ENCODE peak calls at places on chromosome 9, in eight cellular contexts. I is SK-N-SH; Y is CD8-positive, alpha-beta T cell; Q is coronary artery; H is fibroblast of lung; G is right atrium auricular region; S is fibroblast of pulmonary artery; E is pancreas. N is an unnamed sample.

GRCh38 chr9:38208206-38208901 is 139.3 kb upstream of the SHB start:
- DNase-seq in I (no peak), Y (no peak), Q (no peak), H (no peak), G (no peak), S (no peak), E (peak), N (no peak)

GRCh38 chr9:100346836-100347235 is 5.9 kb downstream of the TEX10 start:
- DNase-seq in I (no peak), Y (no peak), Q (no peak), H (peak), G (no peak), S (peak), E (no peak), N (no peak)

GRCh38 chr9:38068616-38068865 is 486 bp downstream of the SHB start:
- DNase-seq in I (peak), Y (no peak), Q (no peak), H (peak), G (no peak), S (peak), E (no peak), N (no peak)

GRCh38 chr9:2373648-2374047 is 247.9 kb upstream of the VLDLR start:
- DNase-seq in I (no peak), Y (no peak), Q (no peak), H (no peak), G (no peak), S (no peak), E (no peak), N (no peak)

GRCh38 chr9:33290994-33291397 is 680 bp downstream of the NFX1 start:
- DNase-seq in I (no peak), Y (no peak), Q (no peak), H (no peak), G (no peak), S (no peak), E (no peak), N (no peak)

GRCh38 chr9:569276-569675 is 272.2 kb upstream of the DMRT1 start:
- DNase-seq in I (no peak), Y (no peak), Q (no peak), H (no peak), G (no peak), S (no peak), E (no peak), N (no peak)

GRCh38 chr9:120389300-120389699 is 190.7 kb downstream of the CDK5RAP2 start:
- DNase-seq in I (no peak), Y (no peak), Q (no peak), H (no peak), G (no peak), S (no peak), E (no peak), N (no peak)

GRCh38 chr9:114125614-114126013 is 26.5 kb upstream of the KIF12 start:
- DNase-seq in I (no peak), Y (no peak), Q (no peak), H (no peak), G (no peak), S (no peak), E (no peak), N (no peak)

GRCh38 chr9:70563010-70563409 is 148.6 kb upstream of the KLF9 start:
- DNase-seq in I (no peak), Y (no peak), Q (peak), H (no peak), G (no peak), S (no peak), E (no peak), N (no peak)

GRCh38 chr9:32247173-32247572 is 137.3 kb upstream of the ACO1 start:
- DNase-seq in I (no peak), Y (no peak), Q (no peak), H (no peak), G (no peak), S (no peak), E (no peak), N (no peak)

GRCh38 chr9:91978739-91979414 is 28.8 kb upstream of the ROR2 start:
- DNase-seq in I (no peak), Y (no peak), Q (no peak), H (peak), G (no peak), S (peak), E (no peak), N (no peak)
- TF ChIP-seq CTCF in I (peak), Y (no peak), Q (no peak), H (peak), G (peak), S (peak), E (no peak), N (no peak)

GRCh38 chr9:95078934-95079333 is 238.6 kb downstream of the FANCC start:
- DNase-seq in I (no peak), Y (no peak), Q (no peak), H (no peak), G (no peak), S (no peak), E (no peak), N (no peak)
- TF ChIP-seq CTCF in I (no peak), Y (no peak), Q (no peak), H (no peak), G (no peak), S (no peak), E (no peak), N (no peak)

DNA sequence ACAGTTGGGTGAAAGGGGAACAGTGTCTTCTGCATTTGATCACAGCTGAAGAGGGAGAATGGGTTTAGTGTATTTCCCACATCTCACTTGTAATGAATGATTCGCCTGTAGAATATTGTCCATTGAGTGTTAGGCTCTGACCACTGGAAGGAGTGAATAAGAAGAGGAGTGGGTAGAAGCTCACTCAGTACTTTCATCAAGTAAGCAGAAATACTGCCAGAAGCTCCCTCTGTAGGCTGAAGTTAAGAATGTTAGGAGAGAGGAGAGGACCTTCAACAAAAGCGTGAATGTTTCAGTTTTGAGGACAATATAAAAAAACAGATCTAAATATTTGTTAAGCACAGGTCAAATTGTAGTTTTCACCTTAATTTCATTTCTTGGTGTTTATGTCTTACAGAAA is 27.5 kb downstream of the FSD1L start:
- DNase-seq in I (no peak), Y (no peak), Q (no peak), H (peak), G (no peak), S (peak), E (no peak), N (no peak)
- TF ChIP-seq CTCF in I (peak), Y (no peak), Q (no peak), H (peak), G (peak), S (peak), E (peak), N (no peak)

GRCh38 chr9:85290019-85290418 is 451.7 kb downstream of the AGTPBP1 start:
- DNase-seq in I (no peak), Y (peak), Q (no peak), H (no peak), G (no peak), S (no peak), E (no peak), N (no peak)
- TF ChIP-seq CTCF in I (no peak), Y (no peak), Q (no peak), H (no peak), G (no peak), S (no peak), E (no peak), N (no peak)

DNA sequence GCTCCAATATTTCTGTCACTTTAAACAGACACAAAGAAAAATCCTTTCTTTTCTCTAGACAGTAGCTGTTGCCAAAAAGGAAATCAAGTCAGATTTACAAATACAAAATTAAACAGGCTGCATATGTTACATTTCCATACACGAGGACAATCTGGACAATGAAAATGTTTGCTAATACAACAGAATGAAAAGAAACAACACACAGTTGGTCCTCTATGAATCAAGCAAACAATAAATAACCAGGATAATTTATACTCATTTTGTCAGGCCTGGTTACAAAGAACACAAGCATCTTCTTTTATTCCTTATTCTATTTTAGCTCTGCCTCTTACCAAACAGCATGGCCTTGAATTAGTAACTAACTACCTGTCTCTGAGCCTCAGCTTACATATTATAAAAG is 156.4 kb downstream of the MAPKAP1 start:
- DNase-seq in I (no peak), Y (no peak), Q (no peak), H (no peak), G (no peak), S (no peak), E (no peak), N (no peak)
- TF ChIP-seq CTCF in I (no peak), Y (no peak), Q (no peak), H (no peak), G (no peak), S (no peak), E (no peak), N (no peak)

DNA sequence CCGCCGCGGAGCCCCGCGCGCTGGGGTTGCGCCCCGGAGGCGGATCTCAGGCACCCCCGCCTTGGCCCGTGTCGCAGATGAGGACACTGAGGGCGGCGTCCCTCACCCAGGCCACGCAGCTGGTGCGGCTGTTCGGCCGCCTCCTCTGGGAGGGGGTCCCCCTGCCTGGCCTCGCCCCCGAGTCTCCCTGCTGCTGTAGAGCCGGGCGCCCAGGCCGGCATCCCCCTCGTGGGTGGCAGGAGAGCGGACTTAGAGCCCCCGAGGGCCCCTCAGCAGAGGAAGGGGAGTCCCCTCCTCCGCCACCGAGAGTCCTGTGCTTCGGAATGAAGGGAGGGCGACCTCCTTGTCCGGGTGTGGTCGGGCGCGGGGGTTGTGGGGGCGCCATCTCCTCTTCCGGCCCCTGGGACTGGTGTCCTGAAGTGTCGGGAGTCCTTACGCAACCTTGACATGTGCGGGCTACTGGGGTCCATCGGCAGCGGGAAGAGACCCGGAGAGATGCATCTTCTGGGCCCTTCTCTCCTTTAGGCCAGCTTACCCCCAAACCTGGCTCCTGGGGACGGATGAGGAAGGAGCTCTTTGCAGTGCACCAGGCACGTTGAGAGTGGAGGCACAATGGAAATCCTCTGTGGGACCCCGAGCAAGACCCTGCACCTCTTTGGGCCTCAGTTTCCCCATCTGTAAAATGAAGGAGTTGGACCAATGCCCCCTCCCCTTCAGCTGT is 11.7 kb upstream of the EXOSC2 start:
- DNase-seq in I (no peak), Y (no peak), Q (no peak), H (no peak), G (no peak), S (no peak), E (no peak), N (no peak)
- TF ChIP-seq CTCF in I (no peak), Y (no peak), Q (no peak), H (no peak), G (no peak), S (no peak), E (no peak), N (no peak)

DNA sequence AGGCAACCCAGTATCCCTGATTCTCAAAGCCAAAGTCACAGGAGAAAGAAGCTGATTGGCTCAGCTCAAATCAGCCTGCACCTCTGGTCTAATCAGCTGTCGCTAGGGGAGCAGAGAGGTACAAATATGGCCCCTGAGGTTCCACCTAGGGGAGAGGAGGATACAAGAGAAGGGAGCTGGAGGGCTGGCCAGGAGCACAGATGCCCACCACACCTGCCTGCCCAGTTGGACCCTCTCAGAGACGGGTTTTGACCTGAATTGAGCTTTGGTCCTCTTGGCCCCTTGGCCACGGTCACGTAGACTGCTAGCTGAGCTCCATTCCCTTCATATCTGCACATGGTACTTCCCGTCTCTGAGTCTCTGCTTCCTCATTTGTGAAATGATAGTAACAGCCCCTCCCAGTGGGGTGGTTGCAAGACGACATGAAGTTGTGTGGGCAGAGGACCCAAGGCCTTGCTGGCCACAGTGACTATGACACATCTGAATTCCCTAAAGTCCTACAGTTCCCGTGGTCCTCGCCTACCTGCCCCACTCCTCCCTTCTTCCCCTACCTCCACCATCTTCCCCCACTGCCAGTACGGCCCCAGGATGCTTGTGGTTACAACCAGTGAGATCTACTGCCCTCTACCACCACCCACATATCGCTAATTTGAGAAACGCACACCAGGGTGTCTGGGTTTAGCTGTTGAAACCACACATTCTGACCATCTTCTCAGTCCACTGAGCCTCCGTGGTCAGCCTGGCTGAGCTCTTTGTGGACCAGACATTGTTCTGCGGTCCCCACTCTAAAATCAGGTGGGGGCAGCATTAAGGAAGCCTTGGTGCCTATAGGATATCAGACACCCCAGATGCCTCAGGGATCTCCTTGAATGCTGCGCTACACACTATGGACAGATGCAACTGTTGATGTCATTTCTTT is 60.3 kb upstream of the NEK6 start:
- DNase-seq in I (no peak), Y (no peak), Q (peak), H (no peak), G (no peak), S (no peak), E (peak), N (no peak)
- TF ChIP-seq CTCF in I (no peak), Y (no peak), Q (no peak), H (no peak), G (no peak), S (no peak), E (no peak), N (no peak)

GRCh38 chr9:112086627-112087026 is 88.5 kb downstream of the SUSD1 start:
- DNase-seq in I (peak), Y (no peak), Q (no peak), H (peak), G (no peak), S (peak), E (no peak), N (no peak)
- TF ChIP-seq CTCF in I (peak), Y (peak), Q (no peak), H (peak), G (peak), S (peak), E (no peak), N (no peak)

GRCh38 chr9:35789541-35789940 is 1.9 kb upstream of the NPR2 start:
- DNase-seq in I (no peak), Y (no peak), Q (no peak), H (no peak), G (no peak), S (no peak), E (no peak), N (no peak)
- TF ChIP-seq CTCF in I (no peak), Y (no peak), Q (no peak), H (no peak), G (no peak), S (no peak), E (no peak), N (no peak)